ENCODE peak calls at places on chromosome 19, in ten cellular contexts. F, R, A, O, B, T, M, K, P and W are unnamed samples. For H3K36me3, the result is how much of the 10 kb centered on the place peaks cover.

GRCh38 chr19:38210458-38210987 is 13.5 kb downstream of the DPF1 start:
- DNase-seq in F (no peak), K (no peak), B (no peak), R (peak), T (no peak), P (no peak), M (peak), O (peak), A (no peak), W (no peak)

GRCh38 chr19:10690351-10690781 is 10.9 kb upstream of the QTRT1 start:
- DNase-seq in A (peak), M (peak), P (peak), O (no peak), T (no peak), B (no peak), K (no peak), F (no peak), R (no peak), W (no peak)

GRCh38 chr19:1343026-1343425 is 40.7 kb upstream of the NDUFS7 start:
- DNase-seq in R (no peak), B (no peak), P (no peak), A (no peak), M (no peak), O (no peak), T (no peak), K (no peak), F (no peak), W (no peak)

GRCh38 chr19:18649371-18650047 is 12.7 kb downstream of the KLHL26 start:
- DNase-seq in K (no peak), A (no peak), O (peak), P (no peak), F (no peak), R (peak), B (no peak), T (no peak), M (peak), W (no peak)

GRCh38 chr19:2332341-2333026 is 4.0 kb downstream of the SPPL2B start:
- DNase-seq in T (no peak), F (no peak), R (peak), A (no peak), K (no peak), P (no peak), O (peak), B (no peak), M (no peak), W (peak)

GRCh38 chr19:29277107-29277506 is 64.2 kb upstream of the UQCRFS1 start:
- DNase-seq in P (peak), B (no peak), T (no peak), R (no peak), A (no peak), O (no peak), M (no peak), K (no peak), F (no peak), W (peak)

GRCh38 chr19:18346091-18346490 is 5.7 kb downstream of the PGPEP1 start:
- DNase-seq in F (no peak), K (no peak), O (no peak), A (peak), T (no peak), M (no peak), B (no peak), P (no peak), R (peak), W (no peak)

GRCh38 chr19:7873304-7874079 is 698 bp downstream of the PRR36 start:
- DNase-seq in K (no peak), O (peak), P (no peak), A (no peak), M (no peak), F (no peak), T (no peak), B (no peak), R (no peak), W (no peak)

GRCh38 chr19:43768273-43769050 is 12.3 kb downstream of the KCNN4 start:
- DNase-seq in R (peak), F (no peak), O (peak), T (no peak), K (no peak), P (peak), M (no peak), A (peak), B (no peak), W (no peak)

GRCh38 chr19:17867087-17867486 is 4.7 kb upstream of the SLC5A5 start:
- DNase-seq in F (no peak), R (no peak), M (no peak), K (no peak), O (no peak), T (no peak), P (no peak), A (peak), B (no peak), W (no peak)

GRCh38 chr19:5607318-5608270 is 15.0 kb downstream of the SAFB2 start:
- DNase-seq in F (no peak), O (peak), T (no peak), P (no peak), R (no peak), B (no peak), K (no peak), A (no peak), M (no peak), W (no peak)

GRCh38 chr19:23071087-23071511 is 45.7 kb upstream of the ZNF730 start:
- DNase-seq in P (no peak), B (no peak), M (peak), K (no peak), A (no peak), F (no peak), T (no peak), O (no peak), R (peak), W (peak)

GRCh38 chr19:53549354-53549753 is 11.4 kb downstream of the ZNF331 start:
- DNase-seq in M (no peak), T (no peak), A (no peak), B (no peak), F (no peak), K (no peak), O (no peak), R (no peak), P (no peak), W (no peak)

GRCh38 chr19:4474504-4475136 is 2.5 kb downstream of the HDGFL2 start:
- DNase-seq in A (no peak), M (peak), B (peak), R (no peak), T (no peak), O (no peak), K (no peak), P (no peak), F (no peak), W (no peak)

GRCh38 chr19:3276341-3276799 is 51.9 kb downstream of the CELF5 start:
- DNase-seq in B (peak), A (peak), P (no peak), T (no peak), M (peak), O (no peak), F (peak), R (peak), K (no peak), W (no peak)

GRCh38 chr19:7494416-7495098 is 5.7 kb upstream of the PEX11G start:
- DNase-seq in O (peak), F (no peak), M (peak), T (no peak), R (peak), B (no peak), A (peak), K (no peak), P (peak), W (no peak)

GRCh38 chr19:44573647-44574046 is 39.7 kb upstream of the IGSF23 start:
- DNase-seq in B (no peak), K (no peak), A (no peak), T (no peak), F (no peak), R (no peak), O (no peak), M (no peak), P (no peak), W (no peak)

GRCh38 chr19:12092065-12092867 is 27.7 kb downstream of the ZNF844 start:
- DNase-seq in M (peak), F (no peak), T (peak), A (peak), K (peak), R (peak), P (peak), B (peak), O (peak), W (peak)

GRCh38 chr19:2507109-2507508 is 31.2 kb downstream of the GADD45B start:
- DNase-seq in O (no peak), B (no peak), M (no peak), P (no peak), F (peak), T (no peak), A (peak), K (no peak), R (peak), W (no peak)

GRCh38 chr19:9934132-9934950 is 2.0 kb downstream of the OLFM2 start:
- DNase-seq in R (peak), P (peak), T (no peak), M (peak), F (peak), B (peak), K (no peak), A (peak), O (peak), W (peak)

GRCh38 chr19:10896851-10897526 is 25.6 kb downstream of the CARM1 start:
- DNase-seq in F (no peak), R (peak), O (no peak), T (no peak), K (no peak), P (no peak), M (no peak), B (no peak), A (no peak), W (no peak)

GRCh38 chr19:35848486-35848885 is 3.8 kb downstream of the NPHS1 start:
- DNase-seq in M (no peak), P (no peak), O (no peak), B (no peak), A (no peak), R (no peak), T (no peak), F (no peak), K (no peak), W (no peak)

GRCh38 chr19:27881213-27881612 is 1331.7 kb downstream of the UQCRFS1 start:
- DNase-seq in M (no peak), R (no peak), T (no peak), A (no peak), O (no peak), K (no peak), P (no peak), F (no peak), B (no peak), W (no peak)

GRCh38 chr19:27889156-27889555 is 1323.8 kb downstream of the UQCRFS1 start:
- DNase-seq in R (no peak), K (no peak), O (no peak), F (no peak), T (no peak), M (no peak), P (no peak), B (no peak), A (no peak), W (no peak)

GRCh38 chr19:27884376-27884775 is 1328.6 kb downstream of the UQCRFS1 start:
- DNase-seq in T (no peak), A (no peak), O (no peak), B (no peak), F (no peak), R (no peak), M (no peak), K (no peak), P (no peak), W (no peak)

GRCh38 chr19:27887946-27888345 is 1325.0 kb downstream of the UQCRFS1 start:
- DNase-seq in T (no peak), B (no peak), R (no peak), P (no peak), O (no peak), K (no peak), A (no peak), M (no peak), F (no peak), W (no peak)

DNA sequence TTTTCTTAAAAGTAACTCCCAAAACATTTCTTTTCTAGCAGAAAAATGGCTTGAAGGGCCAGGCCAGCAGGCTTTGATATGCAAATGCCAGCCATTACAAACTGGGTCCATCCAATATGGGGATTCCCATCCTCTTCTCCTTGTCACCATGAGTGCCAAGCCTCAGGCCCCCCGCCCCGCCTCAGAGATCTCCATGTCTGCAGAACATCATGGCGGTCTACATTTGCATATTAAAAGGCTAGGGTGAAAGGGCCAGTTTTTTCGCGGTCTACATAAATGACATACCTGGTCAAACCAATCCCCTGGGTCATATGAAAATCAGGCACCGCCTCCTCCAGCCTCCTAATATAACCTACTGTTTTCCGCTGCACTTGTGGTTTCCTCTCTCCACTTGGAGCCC is 1327.6 kb downstream of the UQCRFS1 start:
- DNase-seq in K (no peak), F (no peak), M (no peak), B (no peak), A (no peak), T (no peak), P (no peak), O (no peak), R (no peak), W (no peak)
- H3K36me3 ChIP-seq in K (under half), F (under half), M (under half), B (under half), A (under half), T (under half), P (under half), O (under half), R (under half), W (under half)

GRCh38 chr19:46722004-46722380 is 5.1 kb upstream of the PRKD2 start:
- DNase-seq in T (no peak), O (no peak), B (no peak), P (no peak), R (no peak), M (no peak), A (no peak), K (no peak), F (no peak), W (no peak)

GRCh38 chr19:46720516-46721239 is 3.8 kb upstream of the PRKD2 start:
- DNase-seq in F (no peak), P (no peak), K (no peak), O (no peak), B (no peak), R (no peak), M (no peak), T (no peak), A (no peak), W (no peak)

GRCh38 chr19:46719629-46720515 is 3.0 kb upstream of the PRKD2 start:
- DNase-seq in K (no peak), T (no peak), M (no peak), P (no peak), R (no peak), F (no peak), A (no peak), B (no peak), O (no peak), W (no peak)

GRCh38 chr19:46722421-46723022 is 5.6 kb upstream of the PRKD2 start:
- DNase-seq in B (no peak), F (no peak), R (no peak), T (no peak), P (no peak), A (no peak), K (no peak), O (peak), M (no peak), W (no peak)

DNA sequence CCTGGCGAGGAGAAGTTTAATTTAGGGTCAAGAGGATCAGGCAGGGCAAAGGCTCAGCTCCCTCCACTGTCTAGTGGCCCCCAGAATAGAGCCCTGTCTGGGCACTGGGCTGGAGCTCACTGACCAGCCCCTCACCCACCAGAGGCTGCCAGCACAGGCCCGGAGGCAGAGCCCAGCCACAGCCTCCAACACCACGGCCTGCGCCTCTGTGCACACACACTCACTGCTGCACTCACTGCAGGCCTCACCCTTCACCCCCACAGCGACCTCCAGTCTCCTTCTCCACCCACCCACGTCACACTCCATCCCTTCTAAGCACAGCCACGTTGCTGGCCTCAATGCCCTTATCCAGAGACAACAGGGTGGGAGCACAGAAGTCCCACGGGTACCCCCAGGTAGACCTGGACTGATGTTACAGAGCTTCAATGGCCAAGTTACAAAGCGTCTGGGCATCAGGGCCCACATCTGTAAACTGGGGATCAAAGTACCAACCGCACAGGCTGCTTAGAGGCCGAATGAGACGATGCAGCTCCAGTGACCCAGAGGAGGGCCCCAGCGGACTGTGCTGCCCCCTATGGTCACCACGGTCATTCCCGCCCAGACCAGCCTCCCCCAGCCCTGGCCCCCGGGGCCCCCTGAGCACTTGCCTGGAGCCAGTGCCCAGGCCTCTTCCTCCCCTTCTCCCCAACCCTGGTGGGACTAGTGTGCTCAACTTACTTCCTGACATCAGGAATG is 4.5 kb upstream of the PRKD2 start:
- DNase-seq in K (no peak), M (no peak), T (no peak), A (no peak), O (no peak), B (no peak), P (no peak), F (no peak), R (no peak), W (no peak)
- TF ChIP-seq CTCF in K (no peak), M (no peak), T (no peak), A (no peak), O (no peak), B (peak), P (no peak), F (peak), R (no peak), W (no peak)

GRCh38 chr19:50861025-50861424 is 6.3 kb downstream of the KLK3 start:
- DNase-seq in P (peak), K (no peak), T (no peak), A (no peak), R (no peak), B (no peak), F (no peak), O (no peak), M (no peak), W (no peak)
- H3K4me3 ChIP-seq in P (no peak), K (no peak), T (no peak), A (no peak), R (no peak), B (no peak), F (no peak), O (no peak), M (no peak), W (no peak)

GRCh38 chr19:55660404-55660803 is 5.6 kb downstream of the U2AF2 start:
- DNase-seq in M (no peak), B (no peak), F (no peak), A (no peak), O (peak), K (no peak), T (no peak), R (no peak), P (no peak), W (no peak)
- H3K36me3 ChIP-seq in M (under half), B (under half), F (half or more), A (half or more), O (under half), K (half or more), T (half or more), R (under half), P (half or more), W (half or more)

DNA sequence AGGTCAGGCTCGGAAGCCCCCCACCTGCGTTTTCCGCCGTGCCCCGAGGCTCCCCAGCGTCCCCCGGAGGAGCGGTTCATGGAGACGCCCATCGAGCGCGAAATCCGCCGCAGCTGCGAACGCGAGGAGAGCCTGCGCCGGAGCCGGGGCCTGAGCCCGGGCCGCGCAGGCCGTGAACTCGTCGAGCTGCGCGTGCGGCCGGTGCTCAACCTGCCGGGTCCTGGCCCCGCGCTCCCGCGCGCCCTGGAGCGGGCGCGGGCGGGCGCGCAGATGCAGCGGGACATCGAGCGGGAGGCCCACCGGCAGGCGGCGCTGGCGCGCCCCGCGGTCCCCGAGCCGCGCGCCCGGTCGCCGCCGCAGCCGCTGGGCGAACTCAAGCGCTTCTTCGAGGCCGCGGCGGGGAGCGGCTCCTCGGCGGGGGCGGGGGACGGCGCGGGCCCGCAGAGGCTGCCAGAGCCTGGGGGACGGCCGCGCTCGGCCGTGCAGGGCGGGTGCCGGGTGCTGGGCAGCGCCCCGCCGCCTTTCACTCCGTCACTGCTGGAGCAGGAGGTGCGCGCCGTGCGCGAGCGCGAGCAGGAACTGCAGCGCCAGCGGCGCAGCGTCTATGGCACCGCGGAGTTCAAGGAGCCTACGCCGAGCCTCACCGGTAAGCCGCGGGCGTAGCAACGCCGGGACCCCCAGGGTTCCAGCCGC is 792 bp downstream of the MISP3 start:
- DNase-seq in M (peak), K (no peak), F (no peak), P (peak), A (peak), B (no peak), R (peak), O (peak), T (no peak), W (peak)
- TF ChIP-seq CTCF in M (peak), K (no peak), F (peak), P (no peak), A (no peak), B (peak), R (no peak), O (peak), T (peak), W (no peak)

GRCh38 chr19:41499899-41500298 is 56.9 kb downstream of the ERICH4 start:
- DNase-seq in R (no peak), B (no peak), P (no peak), O (no peak), A (no peak), M (no peak), K (no peak), F (no peak), T (no peak), W (no peak)
- H3K4me3 ChIP-seq in R (no peak), B (no peak), P (no peak), O (peak), A (peak), M (peak), K (peak), F (no peak), T (peak), W (no peak)

GRCh38 chr19:47494211-47494547 is 10.2 kb upstream of the KPTN start:
- DNase-seq in F (no peak), T (no peak), K (no peak), O (peak), A (no peak), B (no peak), R (no peak), P (no peak), M (no peak), W (no peak)
- H3K36me3 ChIP-seq in F (under half), T (half or more), K (half or more), O (under half), A (under half), B (under half), R (under half), P (half or more), M (under half), W (half or more)

DNA sequence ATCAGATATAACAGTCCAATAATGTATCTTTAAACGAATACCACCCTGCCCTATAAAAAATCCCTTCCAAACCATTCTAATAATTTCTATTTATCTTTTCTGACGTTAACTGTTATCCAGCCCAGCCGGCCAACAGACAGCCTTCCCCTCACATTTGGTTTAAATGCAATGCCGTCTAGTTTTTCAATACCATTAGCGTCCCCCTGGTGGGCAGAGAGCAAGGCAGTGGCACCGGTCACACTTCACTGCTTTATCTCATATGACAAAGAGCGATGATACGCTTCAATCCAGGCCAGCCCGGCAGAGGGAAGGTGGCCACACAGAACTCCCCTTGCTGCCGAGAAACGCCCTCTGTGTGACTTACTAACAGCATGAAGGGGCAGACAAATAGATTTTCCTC is 402.1 kb upstream of the ZNF507 start:
- DNase-seq in P (no peak), O (no peak), T (no peak), M (peak), K (no peak), A (no peak), F (no peak), B (no peak), R (no peak), W (no peak)
- TF ChIP-seq CTCF in P (no peak), O (no peak), T (no peak), M (no peak), K (no peak), A (no peak), F (no peak), B (peak), R (no peak), W (no peak)